ENCODE peak calls at places on chromosome 6, in nine cellular contexts. K is hepatic stellate cell; N is endothelial cell; B is iPS DF 19.7; T is activated CD4-positive, alpha-beta T cell treated with anti-CD3 and anti-CD28 coated beads, Interleukin-2, amount 50 U/mL, for 4 hours; E is COR-L47; V is T-cell; I is H54; Y is brain microvascular endothelial cell. P is an unnamed sample.

GRCh38 chr6:122717350-122717749 is 62.2 kb upstream of the FABP7 start:
- DNase-seq in K (no peak), N (no peak), B (no peak), T (no peak), E (peak), V (no peak), I (no peak), Y (peak), P (no peak)

GRCh38 chr6:168037242-168037641 is 39.8 kb downstream of the KIF25 start:
- DNase-seq in K (no peak), N (no peak), B (no peak), T (no peak), E (no peak), V (no peak), I (no peak), Y (no peak), P (no peak)

GRCh38 chr6:63740709-63741108 is 105.1 kb downstream of the PHF3 start:
- DNase-seq in K (peak), N (no peak), B (no peak), T (no peak), E (no peak), V (no peak), I (peak), Y (peak), P (peak)

GRCh38 chr6:73514746-73515110 is 6.1 kb downstream of the EEF1A1 start:
- DNase-seq in K (no peak), N (no peak), B (no peak), T (no peak), E (no peak), V (no peak), I (no peak), Y (no peak), P (no peak)

GRCh38 chr6:2124260-2124709 is 121.1 kb downstream of the GMDS start:
- DNase-seq in K (no peak), N (no peak), B (no peak), T (no peak), E (no peak), V (no peak), I (no peak), Y (no peak), P (no peak)

GRCh38 chr6:98324406-98324930 is 509.9 kb upstream of the POU3F2 start:
- DNase-seq in K (no peak), N (no peak), B (no peak), T (no peak), E (no peak), V (no peak), I (no peak), Y (no peak), P (no peak)

GRCh38 chr6:117075218-117075617 is 190.1 kb upstream of the VGLL2 start:
- DNase-seq in K (no peak), N (no peak), B (no peak), T (no peak), E (no peak), V (no peak), I (no peak), Y (no peak), P (no peak)

GRCh38 chr6:20704325-20704724 is 170.1 kb downstream of the CDKAL1 start:
- DNase-seq in K (no peak), N (no peak), B (no peak), T (no peak), E (no peak), V (no peak), I (no peak), Y (no peak), P (no peak)

GRCh38 chr6:112560651-112561050 is 213.5 kb downstream of the RFPL4B start:
- DNase-seq in K (no peak), N (peak), B (no peak), T (no peak), E (no peak), V (no peak), I (no peak), Y (no peak), P (no peak)

GRCh38 chr6:1872649-1873131 is 263.0 kb downstream of the FOXC1 start:
- DNase-seq in K (peak), N (no peak), B (no peak), T (no peak), E (no peak), V (no peak), I (no peak), Y (peak), P (no peak)

GRCh38 chr6:157456524-157456829 is 75.5 kb downstream of the ZDHHC14 start:
- DNase-seq in K (no peak), N (no peak), B (no peak), T (no peak), E (no peak), V (no peak), I (no peak), Y (no peak), P (no peak)

GRCh38 chr6:137861550-137862337 is 5.3 kb upstream of the TNFAIP3 start:
- DNase-seq in K (no peak), N (no peak), B (no peak), T (no peak), E (no peak), V (no peak), I (no peak), Y (no peak), P (no peak)

GRCh38 chr6:168032383-168032760 is 34.9 kb downstream of the KIF25 start:
- DNase-seq in K (peak), N (no peak), B (no peak), T (no peak), E (no peak), V (no peak), I (peak), Y (peak), P (no peak)

GRCh38 chr6:24494726-24495515 is at the start of gene ALDH5A1:
- DNase-seq in K (peak), N (peak), B (no peak), T (peak), E (peak), V (peak), I (peak), Y (peak), P (peak)

GRCh38 chr6:85600713-85601313 is 7.2 kb upstream of the SNX14 start:
- DNase-seq in K (no peak), N (no peak), B (no peak), T (no peak), E (no peak), V (no peak), I (no peak), Y (no peak), P (no peak)

GRCh38 chr6:95768539-95768938 is 191.2 kb downstream of the MANEA start:
- DNase-seq in K (no peak), N (no peak), B (peak), T (no peak), E (no peak), V (no peak), I (no peak), Y (no peak), P (no peak)

GRCh38 chr6:45031601-45032000 is 296.5 kb upstream of the RUNX2 start:
- DNase-seq in K (no peak), N (no peak), B (no peak), T (no peak), E (peak), V (no peak), I (no peak), Y (no peak), P (no peak)

GRCh38 chr6:10268661-10269060 is 146.2 kb downstream of the TFAP2A start:
- DNase-seq in K (no peak), N (no peak), B (no peak), T (no peak), E (no peak), V (no peak), I (no peak), Y (no peak), P (no peak)

GRCh38 chr6:37298958-37299357 is 41.0 kb upstream of the TMEM217 start:
- DNase-seq in K (no peak), N (no peak), B (no peak), T (no peak), E (no peak), V (no peak), I (no peak), Y (no peak), P (no peak)

GRCh38 chr6:36067374-36068011 is 39.9 kb downstream of the MAPK14 start:
- DNase-seq in K (no peak), N (no peak), B (no peak), T (no peak), E (no peak), V (no peak), I (no peak), Y (peak), P (no peak)

GRCh38 chr6:81169166-81169565 is 583.3 kb downstream of the TENT5A start:
- DNase-seq in K (no peak), N (no peak), B (no peak), T (no peak), E (no peak), V (no peak), I (no peak), Y (peak), P (no peak)

GRCh38 chr6:10659697-10660348 is 34.6 kb downstream of the C6orf52 start:
- DNase-seq in K (no peak), N (peak), B (no peak), T (no peak), E (no peak), V (no peak), I (no peak), Y (no peak), P (no peak)

GRCh38 chr6:11766589-11767450 is 11.8 kb downstream of the ADTRP start:
- DNase-seq in K (peak), N (no peak), B (no peak), T (no peak), E (no peak), V (no peak), I (peak), Y (peak), P (peak)

GRCh38 chr6:89295981-89296380 is 19.1 kb downstream of the GABRR2 start:
- DNase-seq in K (no peak), N (no peak), B (no peak), T (no peak), E (no peak), V (no peak), I (no peak), Y (no peak), P (no peak)

GRCh38 chr6:2353412-2354137 is 108.2 kb upstream of the GMDS start:
- DNase-seq in K (peak), N (peak), B (no peak), T (peak), E (peak), V (peak), I (peak), Y (peak), P (peak)

GRCh38 chr6:137493218-137494038 is 766 bp downstream of the OLIG3 start:
- DNase-seq in K (no peak), N (no peak), B (no peak), T (no peak), E (no peak), V (no peak), I (no peak), Y (no peak), P (no peak)

GRCh38 chr6:135675862-135676261 is 175.6 kb upstream of the PDE7B start:
- DNase-seq in K (no peak), N (peak), B (peak), T (no peak), E (peak), V (peak), I (no peak), Y (peak), P (no peak)

GRCh38 chr6:14381225-14381887 is 263.8 kb downstream of the CD83 start:
- DNase-seq in K (no peak), N (no peak), B (peak), T (no peak), E (peak), V (no peak), I (no peak), Y (no peak), P (no peak)

GRCh38 chr6:33323623-33323948 is 6.0 kb upstream of the ZBTB22 start:
- DNase-seq in K (no peak), N (no peak), B (no peak), T (no peak), E (peak), V (no peak), I (no peak), Y (no peak), P (no peak)

GRCh38 chr6:152146385-152146784 is 338.9 kb downstream of the ESR1 start:
- DNase-seq in K (peak), N (no peak), B (no peak), T (no peak), E (no peak), V (no peak), I (peak), Y (peak), P (no peak)